ENCODE peak calls at places on chromosomes 1 and 21, in six cellular contexts. X is transverse colon, V is retinal pigment epithelial cell, M is adrenal gland, L is adipocyte, I is right cardiac atrium. B is an unnamed sample.

GRCh38 chr1:209045326-209046057 is 538.0 kb upstream of the CAMK1G start:
- DNase-seq in V (peak; percentile 42), X (peak; percentile 12), M (no peak), I (no peak), L (peak; percentile 29), B (peak; percentile 31)

GRCh38 chr1:212219679-212220463 is 65.3 kb upstream of the PPP2R5A start:
- DNase-seq in V (peak; percentile 94), X (no peak), I (no peak), M (no peak), L (peak; percentile 34), B (peak; percentile 36)

GRCh38 chr1:220843481-220844011 is 35.7 kb upstream of the HLX start:
- DNase-seq in V (no peak), M (peak; percentile 26), I (peak; percentile 66), L (peak; percentile 82), X (no peak), B (peak; percentile 38)

GRCh38 chr1:200925821-200926220 is 31.1 kb downstream of the INAVA start:
- DNase-seq in V (no peak), X (no peak), I (no peak), M (no peak), L (no peak), B (peak; percentile 49)

GRCh38 chr21:37877888-37878684 is 38.2 kb downstream of the KCNJ6 start:
- DNase-seq in V (no peak), I (no peak), L (no peak), M (no peak), X (no peak), B (no peak)

GRCh38 chr21:25925936-25926335 is 191.2 kb downstream of the GABPA start:
- DNase-seq in L (no peak), X (no peak), M (peak; percentile 71), I (no peak), V (no peak), B (no peak)

GRCh38 chr1:116733466-116734108 is 20.6 kb upstream of the CD2 start:
- DNase-seq in I (no peak), X (no peak), M (no peak), V (no peak), L (no peak), B (no peak)

GRCh38 chr1:11860586-11860985 is 1.8 kb upstream of the NPPB start:
- DNase-seq in M (no peak), X (no peak), I (no peak), V (no peak), L (no peak), B (no peak)

GRCh38 chr1:46735708-46736324 is 16.9 kb upstream of the EFCAB14 start:
- DNase-seq in I (no peak), L (peak; percentile 69), V (peak; percentile 36), X (no peak), M (peak; percentile 55), B (peak; percentile 55)

GRCh38 chr1:241677171-241677570 is 25.1 kb downstream of the WDR64 start:
- DNase-seq in X (no peak), I (no peak), V (peak; percentile 12), L (no peak), M (no peak), B (no peak)

GRCh38 chr1:15384301-15384901 is 25.3 kb upstream of the EFHD2 start:
- DNase-seq in V (no peak), L (peak; percentile 34), I (no peak), X (peak; percentile 26), M (no peak), B (peak; percentile 42)

GRCh38 chr1:30977105-30977504 is 68.5 kb upstream of the SDC3 start:
- DNase-seq in L (peak; percentile 57), I (no peak), V (no peak), M (no peak), X (no peak), B (peak; percentile 38)

GRCh38 chr1:151619489-151620093 is 7.7 kb downstream of the SNX27 start:
- DNase-seq in I (no peak), X (no peak), M (no peak), V (no peak), L (peak; percentile 69), B (peak; percentile 65)

GRCh38 chr1:226355679-226356583 is 47.0 kb upstream of the LIN9 start:
- DNase-seq in V (no peak), L (no peak), M (no peak), I (peak; percentile 20), X (peak; percentile 42), B (no peak)

GRCh38 chr1:226351709-226352108 is 42.7 kb upstream of the LIN9 start:
- DNase-seq in L (no peak), X (no peak), V (no peak), I (no peak), M (no peak), B (no peak)

GRCh38 chr1:226350504-226350865 is 41.5 kb upstream of the LIN9 start:
- DNase-seq in V (no peak), M (no peak), I (no peak), X (no peak), L (no peak), B (no peak)

GRCh38 chr1:226355016-226355415 is 46.1 kb upstream of the LIN9 start:
- DNase-seq in I (no peak), M (no peak), V (no peak), L (no peak), X (no peak), B (no peak)

DNA sequence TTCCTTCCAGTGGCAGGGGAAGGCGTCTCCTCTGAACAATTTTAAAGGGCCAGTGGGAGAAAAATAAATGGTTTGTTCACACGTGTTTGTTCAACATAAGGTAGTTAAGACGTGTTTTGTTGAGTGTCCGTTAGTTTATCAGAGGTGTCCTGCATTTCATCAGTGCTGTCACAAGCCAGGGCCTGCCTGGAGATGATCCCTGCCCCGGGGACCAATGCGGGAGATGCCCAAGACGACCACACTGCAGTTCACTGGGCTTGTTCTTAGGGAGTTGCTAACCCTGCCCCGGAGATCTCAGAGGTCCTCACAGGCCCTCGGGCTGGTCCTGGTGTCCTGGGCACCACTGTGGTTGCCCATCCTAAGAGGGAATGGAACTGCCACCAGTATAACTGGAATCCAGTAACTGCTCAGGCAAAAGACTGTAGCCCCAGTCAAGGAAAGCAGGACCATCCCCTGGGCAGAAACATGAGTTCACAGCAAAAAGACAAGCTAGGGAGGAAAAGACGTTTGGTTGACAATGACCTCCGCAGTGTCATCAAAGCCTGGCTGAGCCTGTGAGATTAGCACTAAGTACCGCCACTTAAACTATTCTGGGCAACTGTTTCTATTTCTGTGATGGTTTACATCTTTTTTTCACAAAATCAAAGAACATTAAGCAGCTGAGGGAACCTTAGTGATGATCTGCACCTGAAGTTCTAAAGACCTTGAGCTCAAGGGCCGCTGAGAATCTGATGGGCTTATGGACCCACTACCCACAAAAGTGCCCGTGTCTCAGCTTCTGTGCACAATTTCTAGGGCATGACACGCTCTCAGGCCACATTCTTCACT is 44.9 kb upstream of the LIN9 start:
- DNase-seq in L (no peak), I (no peak), V (no peak), M (no peak), X (no peak), B (no peak)
- H3K4me3 ChIP-seq in L (no peak overlapping the region), I (no peak overlapping the region), V (no peak overlapping the region), M (no peak overlapping the region), X (no peak overlapping the region), B (no peak overlapping the region)

DNA sequence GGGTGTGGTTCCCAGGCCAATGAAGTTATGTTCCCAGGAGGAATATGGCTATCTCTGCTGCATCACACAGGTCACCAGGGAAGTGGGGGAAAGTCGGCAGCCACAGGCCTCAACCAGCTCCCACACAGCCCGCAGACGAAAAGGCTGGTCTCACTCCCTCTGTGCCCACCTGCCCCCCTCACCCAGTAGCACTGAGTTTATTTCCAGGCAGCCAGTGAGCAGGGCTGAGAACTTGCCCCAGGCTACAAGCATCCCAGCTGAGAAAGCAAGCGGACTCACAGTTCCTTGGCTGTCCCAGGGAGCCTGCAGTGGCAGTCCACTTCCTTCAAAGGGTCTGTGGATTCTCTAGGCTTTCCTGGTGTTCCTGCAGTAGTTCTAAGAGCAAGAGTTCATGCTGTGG is 68.9 kb downstream of the SLC5A9 start:
- DNase-seq in L (no peak), X (no peak), M (no peak), I (no peak), V (no peak), B (no peak)
- H3K4me3 ChIP-seq in L (no peak overlapping the region), X (no peak overlapping the region), M (no peak overlapping the region), I (no peak overlapping the region), V (no peak overlapping the region), B (no peak overlapping the region)

GRCh38 chr1:2126331-2127180 is 68.0 kb downstream of the FAAP20 start:
- DNase-seq in I (peak; percentile 18), M (no peak), L (no peak), V (no peak), X (no peak), B (no peak)
- H3K4me3 ChIP-seq in I (no peak overlapping the region), M (no peak overlapping the region), L (no peak overlapping the region), V (no peak overlapping the region), X (no peak overlapping the region), B (no peak overlapping the region)

GRCh38 chr1:170735366-170736263 is 71.7 kb downstream of the PRRX1 start:
- DNase-seq in V (no peak), X (no peak), M (no peak), I (no peak), L (no peak), B (no peak)
- H3K4me3 ChIP-seq in V (no peak overlapping the region), X (no peak overlapping the region), M (no peak overlapping the region), I (no peak overlapping the region), L (no peak overlapping the region), B (no peak overlapping the region)

GRCh38 chr1:156643266-156644092 is 1.6 kb downstream of the BCAN start:
- DNase-seq in L (no peak), M (no peak), I (no peak), X (no peak), V (no peak), B (no peak)

GRCh38 chr1:156640842-156641706 is 843 bp upstream of the BCAN start:
- DNase-seq in V (no peak), M (no peak), I (no peak), L (no peak), X (no peak), B (no peak)

GRCh38 chr1:156644146-156644545 is 2.2 kb downstream of the BCAN start:
- DNase-seq in X (no peak), V (no peak), M (no peak), L (no peak), I (no peak), B (no peak)

GRCh38 chr1:156641761-156642264 is at the start of gene BCAN:
- DNase-seq in V (no peak), I (no peak), X (no peak), L (peak; percentile 44), M (no peak), B (no peak)

DNA sequence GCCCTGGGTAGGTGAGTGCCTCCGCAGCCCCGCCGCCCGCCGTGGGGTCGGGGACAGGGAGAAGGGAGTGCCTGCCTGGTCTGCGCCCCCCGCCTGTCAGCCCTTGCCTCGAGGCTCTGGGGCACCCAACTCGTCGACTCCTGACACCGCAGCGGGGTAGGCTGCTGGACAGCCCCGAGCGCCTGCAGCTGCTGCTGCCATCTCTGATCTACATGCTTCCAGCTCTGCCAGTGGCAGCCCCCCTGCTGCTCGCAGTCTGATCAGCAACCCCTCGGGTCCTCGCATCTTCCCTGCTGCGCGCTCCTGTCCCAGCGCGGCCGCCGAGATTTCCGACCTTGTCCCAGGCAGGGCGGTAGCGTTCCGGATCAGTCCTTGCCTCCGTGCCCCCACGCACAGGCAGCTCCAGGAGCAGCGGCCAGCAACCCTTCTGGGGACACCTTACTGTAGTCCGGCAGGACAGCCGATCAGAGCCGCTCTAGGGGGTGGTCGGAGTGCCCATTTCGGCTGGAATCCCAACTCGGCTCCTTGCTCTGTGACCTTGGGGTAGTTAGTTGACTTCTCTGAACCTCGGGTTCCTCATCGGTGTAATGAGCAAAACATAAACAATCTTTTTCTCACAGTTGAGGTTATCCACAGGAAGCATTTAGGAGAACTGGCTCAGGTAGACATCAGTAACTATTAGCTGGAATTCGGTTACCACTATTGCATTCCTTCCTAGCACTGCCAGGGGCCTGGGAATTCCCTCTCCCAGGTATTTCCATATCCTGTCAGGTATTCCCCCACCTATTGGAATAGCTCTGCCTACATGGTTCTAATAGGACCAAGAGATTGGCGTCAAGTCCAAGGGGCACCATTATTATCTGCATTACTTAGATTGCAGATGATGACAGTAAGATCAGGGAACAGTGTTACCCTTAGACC is 608 bp downstream of the BCAN start:
- DNase-seq in I (no peak), X (no peak), M (no peak), L (no peak), V (no peak), B (no peak)
- H3K4me3 ChIP-seq in I (peak overlapping the region; percentile 56), X (peak overlapping the region; percentile 1), M (peak overlapping the region; percentile 49), L (peak overlapping the region; percentile 39), V (peak overlapping the region; percentile 25), B (no peak overlapping the region)

B was measured in astrocyte of the spinal cord.